ENCODE peak calls at places on chromosomes 2 and 18, in nine cellular contexts. V is HEK293T; X is stimulated activated CD8-positive, alpha-beta memory T cell treated with anti-CD3 and anti-CD28 coated beads, Interleukin-15, amount 100 ng/mL, for 1 hour; P is osteocyte; C is M059J; N is NCI-H524; G is cardiac septum; A is GM12891; Q is stimulated activated CD4-positive, alpha-beta T cell treated with anti-CD3 and anti-CD28 coated beads, Interleukin-15, amount 100 ng/mL, for 24 hours. E is an unnamed sample.

GRCh38 chr2:28269019-28269784 is 123.5 kb upstream of the FOSL2 start:
- DNase-seq in V (no peak), X (no peak), P (no peak), C (peak), N (no peak), G (no peak), A (no peak), Q (no peak), E (no peak)

GRCh38 chr2:169928463-169928864 is 101.2 kb downstream of the UBR3 start:
- DNase-seq in V (no peak), X (no peak), P (no peak), C (peak), N (peak), G (no peak), A (no peak), Q (no peak), E (no peak)

GRCh38 chr2:241931084-241931975 is 61.8 kb downstream of the RTP5 start:
- DNase-seq in V (no peak), X (no peak), P (no peak), C (no peak), N (no peak), G (peak), A (no peak), Q (no peak), E (no peak)

GRCh38 chr2:235467586-235467985 is 26.3 kb upstream of the AGAP1 start:
- DNase-seq in V (no peak), X (no peak), P (no peak), C (peak), N (no peak), G (no peak), A (no peak), Q (no peak), E (no peak)

GRCh38 chr2:168848220-168848619 is 42.0 kb downstream of the SPC25 start:
- DNase-seq in V (no peak), X (no peak), P (no peak), C (no peak), N (peak), G (no peak), A (no peak), Q (no peak), E (no peak)

GRCh38 chr2:5942204-5942603 is 250.0 kb downstream of the SOX11 start:
- DNase-seq in V (no peak), X (no peak), P (no peak), C (no peak), N (no peak), G (no peak), A (no peak), Q (no peak), E (no peak)

GRCh38 chr18:40179647-40180175 is 1775.3 kb upstream of the PIK3C3 start:
- DNase-seq in V (no peak), X (no peak), P (no peak), C (no peak), N (peak), G (no peak), A (no peak), Q (no peak), E (no peak)

GRCh38 chr2:186588940-186589732 is 720 bp upstream of the ITGAV start:
- DNase-seq in V (no peak), X (no peak), P (no peak), C (no peak), N (no peak), G (no peak), A (no peak), Q (no peak), E (no peak)

GRCh38 chr2:219736196-219736595 is 108.8 kb downstream of the SLC4A3 start:
- DNase-seq in V (peak), X (no peak), P (peak), C (peak), N (peak), G (no peak), A (no peak), Q (no peak), E (no peak)

GRCh38 chr2:48707466-48707865 is 48.1 kb downstream of the LHCGR start:
- DNase-seq in V (no peak), X (no peak), P (no peak), C (peak), N (no peak), G (no peak), A (no peak), Q (no peak), E (no peak)

GRCh38 chr2:38123862-38124261 is 47.9 kb upstream of the CYP1B1 start:
- DNase-seq in V (no peak), X (no peak), P (no peak), C (no peak), N (no peak), G (no peak), A (no peak), Q (no peak), E (no peak)

GRCh38 chr18:59047321-59047991 is 92.2 kb upstream of the SEC11C start:
- DNase-seq in V (no peak), X (no peak), P (no peak), C (no peak), N (peak), G (no peak), A (no peak), Q (no peak), E (no peak)

GRCh38 chr2:7467782-7468447 is 550.7 kb downstream of the RNF144A start:
- DNase-seq in V (no peak), X (no peak), P (no peak), C (no peak), N (no peak), G (no peak), A (no peak), Q (peak), E (peak)

GRCh38 chr2:240560084-240560479 is at the start of gene DUSP28:
- DNase-seq in V (peak), X (peak), P (peak), C (peak), N (peak), G (peak), A (peak), Q (peak), E (peak)

GRCh38 chr2:66440011-66440542 is 5.2 kb downstream of the MEIS1 start:
- DNase-seq in V (no peak), X (no peak), P (no peak), C (peak), N (no peak), G (no peak), A (no peak), Q (no peak), E (no peak)